ENCODE peak calls at places on chromosome 3, in four cellular contexts. K, U, Z and P are unnamed samples.

GRCh38 chr3:105730973-105731372 is 137.8 kb downstream of the CBLB start:
- DNase-seq in K (no peak), U (no peak), Z (no peak), P (peak; percentile 52)

GRCh38 chr3:11379238-11379823 is 107.1 kb downstream of the ATG7 start:
- DNase-seq in K (peak; percentile 4), U (peak; percentile 39), Z (no peak), P (peak; percentile 69)

GRCh38 chr3:28577941-28578340 is 229.3 kb upstream of the AZI2 start:
- DNase-seq in K (no peak), U (no peak), Z (no peak), P (no peak)

GRCh38 chr3:144670560-144670959 is 698.9 kb downstream of the DIPK2A start:
- DNase-seq in K (no peak), U (no peak), Z (no peak), P (no peak)

GRCh38 chr3:189041482-189042090 is 130.2 kb upstream of the TPRG1 start:
- DNase-seq in K (peak; percentile 29), U (peak; percentile 64), Z (peak; percentile 49), P (peak; percentile 45)

GRCh38 chr3:9820944-9821343 is 10.9 kb downstream of the TTLL3 start:
- DNase-seq in K (no peak), U (no peak), Z (no peak), P (peak; percentile 36)

GRCh38 chr3:930866-931265 is 162.0 kb upstream of the CNTN6 start:
- DNase-seq in K (no peak), U (no peak), Z (no peak), P (no peak)

GRCh38 chr3:38482951-38483350 is 13.2 kb upstream of the EXOG start:
- DNase-seq in K (no peak), U (no peak), Z (no peak), P (no peak)

GRCh38 chr3:127221062-127222035 is 28.4 kb downstream of the PRR23E start:
- DNase-seq in K (no peak), U (no peak), Z (no peak), P (no peak)